ENCODE peak calls at places on chromosomes 11 and 22, in eight cellular contexts. Z is neuronal stem cell, M is ascending aorta, A is esophagus muscularis mucosa, B is skeletal muscle cell, Y is foreskin fibroblast, R is choroid plexus epithelial cell, S is fibroblast of pulmonary artery. G is an unnamed sample.

GRCh38 chr22:46322711-46323110 is 12.8 kb upstream of the TRMU start:
- DNase-seq in Z (no peak), R (no peak), B (no peak), Y (no peak), M (no peak), S (no peak), A (no peak), G (no peak)

GRCh38 chr11:30522825-30523224 is 63.3 kb downstream of the MPPED2 start:
- DNase-seq in Z (no peak), A (no peak), M (no peak), S (no peak), B (no peak), Y (no peak), R (no peak), G (no peak)

GRCh38 chr22:36351921-36352774 is 35.6 kb downstream of the MYH9 start:
- DNase-seq in Y (no peak), Z (no peak), S (no peak), M (no peak), R (peak; percentile 45), A (no peak), B (no peak), G (no peak)

GRCh38 chr11:1548221-1549070 is 23.6 kb downstream of the DUSP8 start:
- DNase-seq in S (peak; percentile 40), Y (peak; percentile 24), B (no peak), M (peak; percentile 94), A (no peak), Z (no peak), R (peak; percentile 59), G (no peak)

GRCh38 chr11:44475114-44475686 is 90.3 kb upstream of the CD82 start:
- DNase-seq in B (no peak), M (no peak), Z (no peak), R (no peak), A (no peak), Y (no peak), S (no peak), G (no peak)

GRCh38 chr11:13448876-13449275 is 14.1 kb downstream of the BTBD10 start:
- DNase-seq in S (peak; percentile 83), B (peak; percentile 32), Y (no peak), M (no peak), R (peak; percentile 76), Z (no peak), A (no peak), G (no peak)

GRCh38 chr11:88300888-88301477 is 36.6 kb downstream of the CTSC start:
- DNase-seq in A (no peak), B (no peak), R (no peak), Z (no peak), M (no peak), Y (no peak), S (no peak), G (no peak)

GRCh38 chr22:46061431-46062231 is 84.7 kb upstream of the WNT7B start:
- DNase-seq in B (no peak), Z (peak; percentile 91), R (no peak), M (peak; percentile 60), A (no peak), Y (no peak), S (no peak), G (no peak)

GRCh38 chr11:124643605-124644425 is 21.2 kb downstream of the TBRG1 start:
- DNase-seq in B (peak; percentile 88), Z (no peak), R (peak; percentile 97), Y (peak; percentile 85), M (peak; percentile 68), A (no peak), S (peak; percentile 90), G (no peak)

GRCh38 chr11:133941546-133941945 is 15.2 kb downstream of the IGSF9B start:
- DNase-seq in Z (no peak), A (no peak), S (no peak), B (no peak), Y (no peak), R (no peak), M (no peak), G (no peak)
- H3K4me3 ChIP-seq in Z (no peak overlapping the region), A (no peak overlapping the region), S (no peak overlapping the region), B (no peak overlapping the region), Y (no peak overlapping the region), R (no peak overlapping the region), M (no peak overlapping the region), G (no peak overlapping the region)

GRCh38 chr22:21030621-21031544 is 1.5 kb downstream of the SLC7A4 start:
- DNase-seq in M (no peak), Y (no peak), S (no peak), Z (no peak), B (no peak), A (no peak), R (no peak), G (no peak)
- H3K4me3 ChIP-seq in M (no peak overlapping the region), Y (no peak overlapping the region), S (no peak overlapping the region), Z (no peak overlapping the region), B (no peak overlapping the region), A (no peak overlapping the region), R (no peak overlapping the region), G (no peak overlapping the region)

DNA sequence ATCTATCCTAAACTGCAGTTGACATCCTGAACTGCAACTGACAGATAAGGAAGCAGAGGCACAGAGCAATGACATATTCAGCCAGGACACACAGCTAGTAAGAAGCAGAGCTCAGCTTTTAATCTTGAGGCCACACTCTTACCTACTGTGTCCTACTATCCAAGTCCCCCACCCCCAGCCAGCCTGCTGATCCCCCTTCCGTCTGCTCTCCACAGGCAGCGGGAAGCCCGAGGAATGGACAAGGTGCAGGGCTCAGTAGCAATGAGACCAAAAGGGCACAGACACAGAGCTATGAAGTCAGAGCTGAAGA is 4.3 kb downstream of the POLR3H start:
- DNase-seq in A (no peak), Z (no peak), B (no peak), R (no peak), M (no peak), Y (no peak), S (no peak), G (no peak)
- H3K4me3 ChIP-seq in A (no peak overlapping the region), Z (no peak overlapping the region), B (no peak overlapping the region), R (no peak overlapping the region), M (no peak overlapping the region), Y (no peak overlapping the region), S (no peak overlapping the region), G (no peak overlapping the region)

GRCh38 chr11:113182288-113182687 is 132.1 kb upstream of the TTC12 start:
- DNase-seq in A (no peak), R (no peak), M (no peak), Y (no peak), S (no peak), Z (no peak), B (no peak), G (no peak)
- H3K4me3 ChIP-seq in A (no peak overlapping the region), R (no peak overlapping the region), M (no peak overlapping the region), Y (no peak overlapping the region), S (no peak overlapping the region), Z (no peak overlapping the region), B (no peak overlapping the region), G (no peak overlapping the region)

DNA sequence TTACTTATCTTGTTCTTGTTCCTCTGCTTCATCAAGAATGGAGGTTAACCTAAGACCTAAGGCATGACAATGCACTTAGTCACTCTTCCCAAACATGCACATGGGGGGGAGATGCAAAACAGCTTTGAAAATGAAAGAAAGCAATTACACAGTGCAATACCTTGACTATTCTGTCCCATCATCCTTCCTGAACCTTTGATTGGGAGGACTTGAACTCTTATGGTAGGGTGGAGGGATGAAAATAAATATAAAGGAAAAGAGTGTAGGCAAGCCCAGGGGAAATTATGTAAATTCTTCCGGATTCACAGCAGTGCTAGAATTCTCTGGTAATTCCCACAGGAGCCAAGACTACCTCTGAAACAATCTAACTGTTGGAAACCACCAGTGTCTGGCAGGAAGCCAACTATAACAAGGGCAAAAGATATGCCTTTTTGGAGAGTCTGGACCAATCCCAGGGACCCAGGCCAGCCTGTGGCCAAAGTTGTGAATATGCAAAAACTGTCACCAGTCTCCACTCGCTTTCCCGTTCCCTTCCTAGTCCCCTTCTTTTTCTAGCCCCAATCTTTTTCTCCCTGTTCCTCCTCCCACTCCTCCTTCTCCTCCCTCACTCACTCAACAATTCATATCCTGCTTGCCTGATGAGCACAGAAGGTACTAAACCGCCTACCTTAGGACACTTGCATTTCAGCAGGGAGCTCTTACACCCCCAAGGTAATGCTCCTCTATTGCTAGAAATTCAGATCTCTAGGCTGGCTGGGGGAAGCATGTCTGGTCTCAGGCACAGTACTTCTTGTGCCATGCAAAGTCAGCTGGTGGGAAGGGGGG is 2.5 kb upstream of the RCN1 start:
- DNase-seq in R (peak; percentile 95), M (peak; percentile 90), B (peak; percentile 84), A (no peak), Z (no peak), Y (peak; percentile 85), S (peak; percentile 96), G (peak; percentile 72)
- H3K4me3 ChIP-seq in R (peak overlapping the region; percentile 24), M (peak overlapping the region; percentile 24), B (peak overlapping the region; percentile 22), A (no peak overlapping the region), Z (no peak overlapping the region), Y (peak overlapping the region; percentile 1), S (peak overlapping the region; percentile 36), G (no peak overlapping the region)

GRCh38 chr11:65505434-65506315 is 6.8 kb downstream of the MALAT1 start:
- DNase-seq in Z (no peak), Y (no peak), S (peak; percentile 67), A (no peak), B (no peak), M (no peak), R (peak; percentile 62), G (no peak)

GRCh38 chr11:65504671-65505433 is 6.0 kb downstream of the MALAT1 start:
- DNase-seq in Z (no peak), S (peak; percentile 70), A (no peak), Y (no peak), B (no peak), M (no peak), R (peak; percentile 68), G (no peak)

GRCh38 chr11:65506770-65507485 is 8.1 kb downstream of the MALAT1 start:
- DNase-seq in R (peak; percentile 94), B (no peak), Y (peak; percentile 84), Z (peak; percentile 62), S (peak; percentile 95), A (no peak), M (peak; percentile 78), G (no peak)

GRCh38 chr11:65503923-65504670 is 5.3 kb downstream of the MALAT1 start:
- DNase-seq in B (no peak), Z (no peak), S (peak; percentile 79), M (no peak), R (peak; percentile 78), A (no peak), Y (peak; percentile 24), G (no peak)

DNA sequence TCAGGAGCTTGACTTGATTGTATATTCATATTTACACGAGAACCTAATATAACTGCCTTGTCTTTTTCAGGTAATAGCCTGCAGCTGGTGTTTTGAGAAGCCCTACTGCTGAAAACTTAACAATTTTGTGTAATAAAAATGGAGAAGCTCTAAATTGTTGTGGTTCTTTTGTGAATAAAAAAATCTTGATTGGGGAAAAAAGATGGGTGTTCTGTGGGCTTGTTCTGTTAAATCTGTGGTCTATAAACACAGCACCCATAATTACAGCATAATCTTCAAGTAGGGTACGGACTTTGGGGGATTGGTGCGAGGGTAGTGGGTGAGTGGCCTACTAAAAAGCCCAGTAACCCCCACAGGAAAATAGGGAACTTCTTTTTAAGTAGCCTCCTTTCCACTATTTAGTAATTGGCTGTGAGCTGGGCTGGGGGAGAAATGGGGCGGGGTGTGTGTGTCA is 7.5 kb downstream of the MALAT1 start:
- DNase-seq in R (no peak), S (no peak), Z (no peak), Y (no peak), M (no peak), B (no peak), A (no peak), G (no peak)
- H3K4me3 ChIP-seq in R (peak overlapping the region; percentile 80), S (peak overlapping the region; percentile 89), Z (peak overlapping the region; percentile 39), Y (peak overlapping the region; percentile 63), M (peak overlapping the region; percentile 62), B (peak overlapping the region; percentile 82), A (peak overlapping the region; percentile 80), G (peak overlapping the region; percentile 84)

G was measured in kidney epithelial cell.